ENCODE peak calls at places on chromosomes 12 and 14, in nine cellular contexts. A is C1 segment of cervical spinal cord, Z is right cardiac atrium, W is caudate nucleus, E is NB4, J is T-helper 9 cell, S is M059J, F is WERI-Rb-1, G is fibroblast of the conjunctiva. Q is an unnamed sample.

GRCh38 chr12:57063991-57064725 is 14.2 kb upstream of the MYO1A start:
- DNase-seq in W (peak; percentile 55), F (no peak), J (peak; percentile 11), G (no peak), Z (no peak), S (no peak), E (peak; percentile 23), A (no peak), Q (no peak)

GRCh38 chr12:14936224-14936861 is 2.0 kb downstream of the ERP27 start:
- DNase-seq in E (no peak), S (no peak), Z (peak; percentile 65), A (no peak), G (no peak), J (no peak), F (peak; percentile 51), W (no peak), Q (no peak)

GRCh38 chr12:120760349-120761245 is 35.0 kb downstream of the ACADS start:
- DNase-seq in F (no peak), A (no peak), W (peak; percentile 19), S (no peak), J (no peak), Z (no peak), E (no peak), G (no peak), Q (no peak)

GRCh38 chr14:104265918-104266642 is 127.7 kb downstream of the KIF26A start:
- DNase-seq in Z (peak; percentile 18), E (no peak), S (no peak), W (no peak), G (no peak), J (no peak), F (no peak), A (no peak), Q (no peak)

GRCh38 chr14:23481992-23482813 is 12.7 kb downstream of the NGDN start:
- DNase-seq in E (no peak), Z (no peak), A (no peak), J (no peak), S (no peak), W (peak; percentile 62), G (no peak), F (no peak), Q (no peak)

GRCh38 chr12:124730455-124730932 is 133.2 kb downstream of the SCARB1 start:
- DNase-seq in G (no peak), J (no peak), Z (peak; percentile 76), F (no peak), W (no peak), S (no peak), A (no peak), E (no peak), Q (no peak)

GRCh38 chr14:95523818-95524448 is 7.5 kb upstream of the SYNE3 start:
- DNase-seq in E (peak; percentile 73), J (peak; percentile 26), W (no peak), G (peak; percentile 90), Z (peak; percentile 65), F (no peak), S (no peak), A (no peak), Q (no peak)

GRCh38 chr12:111211910-111212757 is 156.8 kb downstream of the PHETA1 start:
- DNase-seq in Z (no peak), A (no peak), J (no peak), G (no peak), S (no peak), E (peak; percentile 51), W (no peak), F (no peak), Q (no peak)

GRCh38 chr12:85322715-85323114 is 42.7 kb downstream of the ALX1 start:
- DNase-seq in J (no peak), F (no peak), E (no peak), G (peak; percentile 52), A (no peak), Z (no peak), S (no peak), W (no peak), Q (no peak)

GRCh38 chr12:79842630-79843029 is 92.3 kb downstream of the PPP1R12A start:
- DNase-seq in G (no peak), E (no peak), W (no peak), Z (no peak), J (no peak), S (no peak), F (no peak), A (no peak), Q (no peak)

GRCh38 chr12:132205271-132206092 is 61.2 kb downstream of the NOC4L start:
- DNase-seq in G (no peak), A (no peak), S (no peak), J (no peak), Z (peak; percentile 33), E (no peak), W (no peak), F (no peak), Q (no peak)

GRCh38 chr12:108594-108993 is 42.0 kb downstream of the IQSEC3 start:
- DNase-seq in Z (peak; percentile 74), S (peak; percentile 12), A (peak; percentile 14), F (no peak), J (no peak), W (no peak), E (no peak), G (no peak), Q (no peak)

GRCh38 chr12:56084958-56085543 is 5.1 kb downstream of the ERBB3 start:
- DNase-seq in S (no peak), W (no peak), E (peak; percentile 73), J (no peak), F (peak; percentile 60), A (no peak), Z (no peak), G (no peak), Q (no peak)

GRCh38 chr12:12024958-12025682 is 45.6 kb upstream of the BCL2L14 start:
- DNase-seq in F (no peak), W (no peak), G (no peak), E (no peak), A (no peak), S (no peak), J (peak; percentile 23), Z (no peak), Q (no peak)

GRCh38 chr14:21236948-21237797 is 32.1 kb downstream of the HNRNPC start:
- DNase-seq in A (no peak), G (no peak), E (no peak), Z (no peak), W (no peak), S (no peak), F (no peak), J (no peak), Q (no peak)

GRCh38 chr14:21768116-21768874 is 94.7 kb upstream of the OR4E1 start:
- DNase-seq in G (no peak), A (no peak), W (no peak), E (peak; percentile 36), S (no peak), J (no peak), F (no peak), Z (no peak), Q (no peak)

GRCh38 chr12:98645572-98646067 is 530 bp downstream of the APAF1 start:
- DNase-seq in F (peak; percentile 27), J (no peak), W (peak; percentile 30), G (no peak), S (peak; percentile 39), Z (no peak), E (peak; percentile 66), A (peak; percentile 42), Q (no peak)

GRCh38 chr14:100740931-100741330 is 14.2 kb downstream of the DLK1 start:
- DNase-seq in G (no peak), S (no peak), Z (no peak), J (no peak), F (no peak), E (no peak), W (no peak), A (no peak), Q (no peak)

GRCh38 chr14:61140872-61141271 is 140.3 kb downstream of the TMEM30B start:
- DNase-seq in J (no peak), E (no peak), Z (no peak), W (no peak), G (peak; percentile 24), F (no peak), A (no peak), S (peak; percentile 76), Q (no peak)

GRCh38 chr14:103828315-103828967 is 18.9 kb downstream of the PPP1R13B start:
- DNase-seq in G (peak; percentile 14), A (no peak), W (no peak), Z (peak; percentile 69), J (no peak), E (no peak), S (peak; percentile 17), F (peak; percentile 39), Q (no peak)

GRCh38 chr14:37185670-37186069 is 12.1 kb upstream of the MIPOL1 start:
- DNase-seq in E (no peak), J (no peak), A (no peak), F (no peak), W (no peak), Z (no peak), S (no peak), G (no peak), Q (no peak)

GRCh38 chr14:87067061-87067460 is 925.9 kb downstream of the GALC start:
- DNase-seq in Z (no peak), A (no peak), W (no peak), J (no peak), E (no peak), G (no peak), F (peak; percentile 55), S (no peak), Q (no peak)

GRCh38 chr14:68585690-68586089 is 207.2 kb downstream of the ZFP36L1 start:
- DNase-seq in W (peak; percentile 46), J (no peak), S (no peak), A (no peak), G (peak; percentile 74), E (no peak), Z (peak; percentile 47), F (peak; percentile 25), Q (no peak)